ENCODE peak calls at places on chromosome 12, in ten cellular contexts. R, V, X, I, S, H, Z, U, J and L are unnamed samples.

GRCh38 chr12:132238487-132239248 is 90.7 kb downstream of the GALNT9 start:
- DNase-seq in Z (no peak), U (no peak), H (peak), X (no peak), R (peak), I (no peak), S (no peak), V (no peak), J (no peak), L (no peak)

GRCh38 chr12:52650520-52651081 is 1.4 kb downstream of the KRT2 start:
- DNase-seq in J (no peak), I (no peak), R (no peak), H (no peak), X (no peak), S (no peak), Z (no peak), V (peak), U (no peak), L (peak)

GRCh38 chr12:94956936-94957464 is 46.5 kb downstream of the NDUFA12 start:
- DNase-seq in H (no peak), S (no peak), Z (no peak), J (peak), I (no peak), R (no peak), X (no peak), U (no peak), V (no peak), L (peak)

GRCh38 chr12:51714666-51715065 is 123.6 kb downstream of the SCN8A start:
- DNase-seq in X (no peak), S (no peak), H (no peak), Z (no peak), R (no peak), V (peak), J (peak), U (no peak), I (no peak), L (peak)

GRCh38 chr12:109625131-109625559 is 51.6 kb downstream of the MVK start:
- DNase-seq in H (peak), J (peak), S (no peak), U (no peak), R (peak), X (peak), I (no peak), Z (no peak), V (peak), L (peak)

GRCh38 chr12:12704593-12705230 is 8.7 kb upstream of the GPR19 start:
- DNase-seq in R (peak), X (peak), J (peak), I (peak), Z (no peak), V (peak), U (peak), S (peak), H (peak), L (peak)

GRCh38 chr12:114812858-114813761 is 129.1 kb upstream of the TBX3 start:
- DNase-seq in J (peak), R (no peak), S (no peak), H (peak), U (no peak), X (no peak), Z (no peak), V (no peak), I (no peak), L (no peak)

GRCh38 chr12:6538420-6539275 is 4.3 kb downstream of the GAPDH start:
- DNase-seq in J (peak), X (no peak), V (peak), I (peak), S (no peak), U (no peak), R (no peak), Z (no peak), H (no peak), L (peak)

GRCh38 chr12:41564816-41565215 is 376.7 kb downstream of the PDZRN4 start:
- DNase-seq in H (no peak), S (no peak), Z (no peak), V (no peak), U (no peak), I (no peak), J (no peak), X (no peak), R (no peak), L (no peak)

GRCh38 chr12:47807338-47807737 is 12.4 kb downstream of the HDAC7 start:
- DNase-seq in H (no peak), R (no peak), U (no peak), J (no peak), S (no peak), I (no peak), Z (no peak), V (no peak), X (no peak), L (no peak)

GRCh38 chr12:117204146-117204545 is 13.9 kb upstream of the FBXO21 start:
- DNase-seq in U (no peak), S (no peak), J (no peak), V (no peak), X (no peak), Z (no peak), H (no peak), R (no peak), I (no peak), L (no peak)

GRCh38 chr12:116204785-116205184 is 72.7 kb downstream of the MED13L start:
- DNase-seq in J (no peak), Z (no peak), I (no peak), X (no peak), R (no peak), H (no peak), S (no peak), U (no peak), V (no peak), L (no peak)

GRCh38 chr12:128944956-128945355 is 91.7 kb downstream of the GLT1D1 start:
- DNase-seq in V (no peak), X (no peak), U (no peak), J (no peak), H (no peak), Z (no peak), R (no peak), S (no peak), I (no peak), L (no peak)

GRCh38 chr12:53770281-53770680 is 18.5 kb upstream of the CISTR start:
- DNase-seq in J (peak), H (peak), R (no peak), I (no peak), U (no peak), Z (no peak), V (peak), S (no peak), X (no peak), L (peak)

GRCh38 chr12:67288561-67288960 is 19.4 kb downstream of the CAND1 start:
- DNase-seq in S (no peak), I (no peak), J (no peak), U (no peak), H (no peak), R (no peak), X (no peak), V (no peak), Z (no peak), L (no peak)

GRCh38 chr12:130671556-130671955 is 44.5 kb downstream of the RIMBP2 start:
- DNase-seq in Z (no peak), U (no peak), J (no peak), S (no peak), H (no peak), I (no peak), V (no peak), R (no peak), X (no peak), L (no peak)

GRCh38 chr12:132506730-132507538 is 17.0 kb downstream of the FBRSL1 start:
- DNase-seq in H (peak), V (peak), R (peak), I (no peak), Z (peak), S (peak), X (peak), J (peak), U (peak), L (peak)

GRCh38 chr12:31736472-31736871 is 7.7 kb upstream of the AMN1 start:
- DNase-seq in Z (no peak), U (no peak), I (no peak), J (peak), V (peak), H (peak), R (no peak), S (no peak), X (no peak), L (peak)

GRCh38 chr12:106769078-106769477 is 5.4 kb upstream of the RIC8B start:
- DNase-seq in H (peak), J (peak), V (peak), R (no peak), U (no peak), S (no peak), I (no peak), Z (no peak), X (no peak), L (peak)

GRCh38 chr12:15527201-15527782 is 205.0 kb downstream of the PTPRO start:
- DNase-seq in U (peak), X (no peak), I (peak), V (no peak), J (peak), S (peak), Z (no peak), R (peak), H (peak), L (peak)

GRCh38 chr12:129300011-129300410 is 446.7 kb downstream of the GLT1D1 start:
- DNase-seq in J (no peak), Z (no peak), U (no peak), R (no peak), I (no peak), X (no peak), V (no peak), H (no peak), S (no peak), L (no peak)

GRCh38 chr12:130839770-130840355 is 813 bp upstream of the STX2 start:
- DNase-seq in H (no peak), R (no peak), J (no peak), S (no peak), Z (no peak), X (no peak), I (no peak), U (no peak), V (no peak), L (no peak)

GRCh38 chr12:122203301-122203967 is at the start of gene B3GNT4:
- DNase-seq in S (peak), J (peak), R (peak), U (peak), X (peak), Z (peak), V (peak), H (peak), I (no peak), L (peak)

GRCh38 chr12:10097521-10097920 is 1.3 kb downstream of the CLEC1A start:
- DNase-seq in J (no peak), U (no peak), R (no peak), X (no peak), H (no peak), V (peak), S (no peak), Z (no peak), I (no peak), L (no peak)

GRCh38 chr12:3777206-3777809 is 24.4 kb upstream of the CRACR2A start:
- DNase-seq in Z (no peak), H (peak), J (peak), I (peak), V (peak), U (no peak), S (no peak), R (no peak), X (no peak), L (peak)

GRCh38 chr12:102876883-102877282 is 40.2 kb downstream of the PAH start:
- DNase-seq in X (no peak), H (no peak), V (no peak), U (no peak), S (no peak), I (no peak), J (no peak), Z (no peak), R (no peak), L (no peak)

DNA sequence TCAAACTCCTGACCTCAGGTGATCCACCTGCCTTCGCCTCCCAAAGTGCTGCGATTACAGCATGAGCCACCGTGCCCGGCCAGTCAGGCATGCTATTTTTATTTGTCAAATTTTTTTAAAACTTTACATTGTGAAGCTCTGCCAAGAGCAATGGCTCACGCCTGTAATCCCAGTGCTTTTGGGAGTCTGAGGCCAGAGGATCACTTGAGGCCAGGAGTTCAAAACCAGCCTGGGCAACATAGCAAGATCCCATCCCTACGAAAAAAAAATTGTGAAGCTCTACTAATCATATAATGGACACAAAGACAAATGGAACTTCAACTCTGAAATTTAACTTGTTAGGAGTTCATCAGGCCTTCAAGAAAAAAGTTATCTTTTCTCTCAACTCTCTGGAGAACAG is 1.9 kb downstream of the R3HDM2 start:
- DNase-seq in U (no peak), V (no peak), J (no peak), S (no peak), H (no peak), X (no peak), R (no peak), I (no peak), Z (no peak), L (no peak)
- H3K4me3 ChIP-seq in U (no peak), V (no peak), J (no peak), S (no peak), H (no peak), X (no peak), R (no peak), I (peak), Z (peak), L (no peak)

GRCh38 chr12:92029902-92030586 is 115.6 kb downstream of the BTG1 start:
- DNase-seq in X (no peak), U (no peak), I (no peak), S (no peak), V (no peak), H (no peak), R (no peak), J (no peak), Z (no peak), L (no peak)
- H3K4me3 ChIP-seq in X (no peak), U (no peak), I (no peak), S (no peak), V (no peak), H (no peak), R (no peak), J (no peak), Z (no peak), L (no peak)

DNA sequence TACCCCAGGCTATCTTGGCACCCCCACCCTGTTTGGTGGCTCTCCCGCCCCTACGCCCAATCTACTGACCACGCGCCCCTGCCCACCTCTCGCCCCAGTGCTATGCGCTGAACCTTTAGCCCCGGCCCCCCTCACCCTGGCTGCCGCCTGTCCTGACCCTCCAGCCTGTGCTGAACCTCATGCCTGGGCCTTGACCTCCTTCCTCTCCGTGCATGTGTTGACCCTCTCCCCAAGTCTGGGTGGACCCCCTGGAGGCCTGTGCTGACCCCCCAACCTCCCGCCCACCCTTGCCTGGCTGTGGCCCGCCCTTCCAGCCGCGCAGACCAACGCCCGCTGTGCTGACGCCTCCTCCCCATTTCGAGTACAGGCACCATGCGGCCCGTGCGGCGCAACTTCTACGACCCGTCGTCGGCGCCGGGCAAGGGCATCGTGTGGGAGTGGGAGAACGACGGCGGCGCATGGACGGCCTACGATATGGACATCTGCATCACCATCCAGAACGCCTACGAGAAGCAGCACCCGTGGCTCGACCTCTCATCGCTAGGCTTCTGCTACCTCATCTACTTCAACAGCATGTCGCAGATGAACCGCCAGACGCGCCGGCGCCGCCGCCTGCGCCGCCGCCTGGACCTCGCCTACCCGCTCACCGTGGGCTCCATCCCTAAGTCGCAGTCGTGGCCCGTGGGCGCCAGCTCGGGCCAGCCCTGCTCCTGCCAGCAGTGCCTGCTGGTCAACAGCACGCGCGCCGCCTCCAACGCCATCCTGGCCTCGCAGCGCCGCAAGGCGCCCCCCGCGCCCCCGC is 20.7 kb downstream of the DTX1 start:
- DNase-seq in S (no peak), V (no peak), R (no peak), X (no peak), H (no peak), Z (peak), J (no peak), I (no peak), U (no peak), L (no peak)
- H3K4me3 ChIP-seq in S (no peak), V (no peak), R (no peak), X (no peak), H (no peak), Z (no peak), J (no peak), I (peak), U (no peak), L (no peak)

GRCh38 chr12:80936353-80936641 is 1.4 kb downstream of the LIN7A start:
- DNase-seq in I (no peak), X (no peak), R (no peak), H (peak), J (no peak), U (no peak), S (no peak), Z (no peak), V (no peak), L (no peak)
- H3K4me3 ChIP-seq in I (no peak), X (peak), R (peak), H (peak), J (peak), U (peak), S (peak), Z (peak), V (peak), L (peak)

GRCh38 chr12:126873701-126874100 is 1393.3 kb upstream of the TMEM132C start:
- DNase-seq in R (no peak), X (no peak), J (no peak), V (no peak), U (no peak), I (no peak), H (no peak), Z (no peak), S (no peak), L (no peak)
- H3K4me3 ChIP-seq in R (no peak), X (no peak), J (no peak), V (no peak), U (no peak), I (no peak), H (no peak), Z (no peak), S (no peak), L (no peak)